ENCODE peak calls at places on chromosomes 4 and X, in six cellular contexts. One of them, this sample, is unnamed.

GRCh38 chrX:106170318-106170717 is 2.2 kb downstream of the PWWP3B start:
- DNase-seq in right atrium auricular region: no peak
- DNase-seq in GM12878: no peak
- DNase-seq in CD8-positive, alpha-beta T cell: no peak
- DNase-seq in ovary: no peak
- DNase-seq in right lobe of liver: no peak
- DNase-seq in this sample: peak; percentile 47

GRCh38 chr4:683982-684571 is 4.9 kb downstream of the SLC49A3 start:
- DNase-seq in ovary: peak; percentile 67
- DNase-seq in right atrium auricular region: no peak
- DNase-seq in CD8-positive, alpha-beta T cell: no peak
- DNase-seq in GM12878: no peak
- DNase-seq in right lobe of liver: no peak
- DNase-seq in this sample: peak; percentile 69

GRCh38 chrX:14032383-14032782 is 2.7 kb upstream of the GEMIN8 start:
- DNase-seq in right atrium auricular region: no peak
- DNase-seq in right lobe of liver: no peak
- DNase-seq in CD8-positive, alpha-beta T cell: peak; percentile 39
- DNase-seq in ovary: no peak
- DNase-seq in GM12878: no peak
- DNase-seq in this sample: peak; percentile 70

GRCh38 chrX:85627363-85627762 is 247.9 kb upstream of the POF1B start:
- DNase-seq in right lobe of liver: no peak
- DNase-seq in ovary: no peak
- DNase-seq in CD8-positive, alpha-beta T cell: no peak
- DNase-seq in right atrium auricular region: no peak
- DNase-seq in GM12878: no peak
- DNase-seq in this sample: no peak

GRCh38 chrX:49910344-49910743 is 12.1 kb upstream of the CLCN5 start:
- DNase-seq in CD8-positive, alpha-beta T cell: no peak
- DNase-seq in right lobe of liver: no peak
- DNase-seq in ovary: no peak
- DNase-seq in GM12878: no peak
- DNase-seq in right atrium auricular region: no peak
- DNase-seq in this sample: no peak

GRCh38 chrX:70762285-70762684 is 146.2 kb downstream of the TEX11 start:
- DNase-seq in right atrium auricular region: no peak
- DNase-seq in CD8-positive, alpha-beta T cell: no peak
- DNase-seq in right lobe of liver: no peak
- DNase-seq in GM12878: no peak
- DNase-seq in ovary: no peak
- DNase-seq in this sample: no peak

GRCh38 chrX:100407147-100407783 is 2.8 kb downstream of the PCDH19 start:
- DNase-seq in right lobe of liver: no peak
- DNase-seq in right atrium auricular region: no peak
- DNase-seq in CD8-positive, alpha-beta T cell: no peak
- DNase-seq in ovary: no peak
- DNase-seq in GM12878: no peak
- DNase-seq in this sample: no peak

GRCh38 chr4:70945046-70945445 is 42.9 kb downstream of the MOB1B start:
- DNase-seq in right atrium auricular region: no peak
- DNase-seq in GM12878: no peak
- DNase-seq in CD8-positive, alpha-beta T cell: no peak
- DNase-seq in ovary: no peak
- DNase-seq in right lobe of liver: no peak
- DNase-seq in this sample: no peak

GRCh38 chr4:70925899-70926635 is 23.9 kb downstream of the MOB1B start:
- DNase-seq in right atrium auricular region: no peak
- DNase-seq in GM12878: peak; percentile 58
- DNase-seq in CD8-positive, alpha-beta T cell: no peak
- DNase-seq in right lobe of liver: no peak
- DNase-seq in ovary: no peak
- DNase-seq in this sample: no peak

GRCh38 chrX:108053218-108053617 is 8.4 kb downstream of the VSIG1 start:
- DNase-seq in right lobe of liver: no peak
- DNase-seq in CD8-positive, alpha-beta T cell: no peak
- DNase-seq in ovary: no peak
- DNase-seq in GM12878: no peak
- DNase-seq in right atrium auricular region: no peak
- DNase-seq in this sample: no peak

GRCh38 chr4:105357258-105357657 is 116.6 kb downstream of the PPA2 start:
- DNase-seq in GM12878: no peak
- DNase-seq in ovary: no peak
- DNase-seq in right atrium auricular region: no peak
- DNase-seq in right lobe of liver: no peak
- DNase-seq in CD8-positive, alpha-beta T cell: no peak
- DNase-seq in this sample: no peak

GRCh38 chr4:143701365-143701764 is 890 bp upstream of the FREM3 start:
- DNase-seq in right lobe of liver: no peak
- DNase-seq in ovary: no peak
- DNase-seq in right atrium auricular region: no peak
- DNase-seq in CD8-positive, alpha-beta T cell: no peak
- DNase-seq in GM12878: no peak
- DNase-seq in this sample: no peak

GRCh38 chr4:151195801-151196200 is 81.2 kb upstream of the PRSS48 start:
- DNase-seq in right lobe of liver: no peak
- DNase-seq in GM12878: no peak
- DNase-seq in CD8-positive, alpha-beta T cell: no peak
- DNase-seq in right atrium auricular region: no peak
- DNase-seq in ovary: no peak
- DNase-seq in this sample: no peak

GRCh38 chr4:7477695-7478094 is 43.0 kb upstream of the PSAPL1 start:
- DNase-seq in right atrium auricular region: no peak
- DNase-seq in GM12878: no peak
- DNase-seq in right lobe of liver: no peak
- DNase-seq in CD8-positive, alpha-beta T cell: no peak
- DNase-seq in ovary: no peak
- DNase-seq in this sample: no peak

GRCh38 chrX:8728932-8729331 is 3.0 kb downstream of the ANOS1 start:
- DNase-seq in ovary: no peak
- DNase-seq in right atrium auricular region: no peak
- DNase-seq in GM12878: no peak
- DNase-seq in CD8-positive, alpha-beta T cell: no peak
- DNase-seq in right lobe of liver: peak; percentile 39
- DNase-seq in this sample: no peak

GRCh38 chrX:8726031-8726652 is 5.8 kb downstream of the ANOS1 start:
- DNase-seq in ovary: no peak
- DNase-seq in CD8-positive, alpha-beta T cell: no peak
- DNase-seq in right atrium auricular region: no peak
- DNase-seq in right lobe of liver: no peak
- DNase-seq in GM12878: no peak
- DNase-seq in this sample: no peak

GRCh38 chrX:8721536-8721935 is 10.4 kb downstream of the ANOS1 start:
- DNase-seq in right atrium auricular region: no peak
- DNase-seq in CD8-positive, alpha-beta T cell: no peak
- DNase-seq in right lobe of liver: no peak
- DNase-seq in ovary: no peak
- DNase-seq in GM12878: no peak
- DNase-seq in this sample: no peak

GRCh38 chrX:8724176-8724757 is 7.7 kb downstream of the ANOS1 start:
- DNase-seq in CD8-positive, alpha-beta T cell: no peak
- DNase-seq in ovary: no peak
- DNase-seq in GM12878: no peak
- DNase-seq in right atrium auricular region: no peak
- DNase-seq in right lobe of liver: no peak
- DNase-seq in this sample: no peak
- TF ChIP-seq CTCF in CD8-positive, alpha-beta T cell: no peak
- TF ChIP-seq CTCF in ovary: no peak
- TF ChIP-seq CTCF in GM12878: no peak
- TF ChIP-seq CTCF in right atrium auricular region: no peak
- TF ChIP-seq CTCF in right lobe of liver: no peak
- TF ChIP-seq CTCF in this sample: no peak

GRCh38 chr4:26432419-26432818 is 57.9 kb downstream of the CCKAR start:
- DNase-seq in right atrium auricular region: no peak
- DNase-seq in right lobe of liver: no peak
- DNase-seq in ovary: no peak
- DNase-seq in CD8-positive, alpha-beta T cell: no peak
- DNase-seq in GM12878: no peak
- DNase-seq in this sample: no peak
- H3K36me3 ChIP-seq in right atrium auricular region: peaks cover 15% of the 10 kb centered on the region
- H3K36me3 ChIP-seq in right lobe of liver: no peaks in the 10 kb centered on the region
- H3K36me3 ChIP-seq in ovary: no peaks in the 10 kb centered on the region
- H3K36me3 ChIP-seq in CD8-positive, alpha-beta T cell: peaks cover 16% of the 10 kb centered on the region
- H3K36me3 ChIP-seq in GM12878: peaks cover 14% of the 10 kb centered on the region
- H3K36me3 ChIP-seq in this sample: no peaks in the 10 kb centered on the region

GRCh38 chr4:128322311-128322710 is 34.7 kb upstream of the PGRMC2 start:
- DNase-seq in right lobe of liver: no peak
- DNase-seq in ovary: no peak
- DNase-seq in CD8-positive, alpha-beta T cell: no peak
- DNase-seq in right atrium auricular region: no peak
- DNase-seq in GM12878: no peak
- DNase-seq in this sample: no peak
- H3K27ac ChIP-seq in right lobe of liver: no peak overlapping the region
- H3K27ac ChIP-seq in ovary: no peak overlapping the region
- H3K27ac ChIP-seq in CD8-positive, alpha-beta T cell: no peak overlapping the region
- H3K27ac ChIP-seq in right atrium auricular region: no peak overlapping the region
- H3K27ac ChIP-seq in GM12878: no peak overlapping the region
- H3K27ac ChIP-seq in this sample: no peak overlapping the region

GRCh38 chr4:126396703-126397102 is 1081.9 kb downstream of the FAT4 start:
- DNase-seq in right atrium auricular region: no peak
- DNase-seq in ovary: no peak
- DNase-seq in CD8-positive, alpha-beta T cell: no peak
- DNase-seq in GM12878: no peak
- DNase-seq in right lobe of liver: no peak
- DNase-seq in this sample: no peak
- TF ChIP-seq CTCF in right atrium auricular region: no peak
- TF ChIP-seq CTCF in ovary: no peak
- TF ChIP-seq CTCF in CD8-positive, alpha-beta T cell: no peak
- TF ChIP-seq CTCF in GM12878: no peak
- TF ChIP-seq CTCF in right lobe of liver: peak; percentile 33
- TF ChIP-seq CTCF in this sample: no peak

DNA sequence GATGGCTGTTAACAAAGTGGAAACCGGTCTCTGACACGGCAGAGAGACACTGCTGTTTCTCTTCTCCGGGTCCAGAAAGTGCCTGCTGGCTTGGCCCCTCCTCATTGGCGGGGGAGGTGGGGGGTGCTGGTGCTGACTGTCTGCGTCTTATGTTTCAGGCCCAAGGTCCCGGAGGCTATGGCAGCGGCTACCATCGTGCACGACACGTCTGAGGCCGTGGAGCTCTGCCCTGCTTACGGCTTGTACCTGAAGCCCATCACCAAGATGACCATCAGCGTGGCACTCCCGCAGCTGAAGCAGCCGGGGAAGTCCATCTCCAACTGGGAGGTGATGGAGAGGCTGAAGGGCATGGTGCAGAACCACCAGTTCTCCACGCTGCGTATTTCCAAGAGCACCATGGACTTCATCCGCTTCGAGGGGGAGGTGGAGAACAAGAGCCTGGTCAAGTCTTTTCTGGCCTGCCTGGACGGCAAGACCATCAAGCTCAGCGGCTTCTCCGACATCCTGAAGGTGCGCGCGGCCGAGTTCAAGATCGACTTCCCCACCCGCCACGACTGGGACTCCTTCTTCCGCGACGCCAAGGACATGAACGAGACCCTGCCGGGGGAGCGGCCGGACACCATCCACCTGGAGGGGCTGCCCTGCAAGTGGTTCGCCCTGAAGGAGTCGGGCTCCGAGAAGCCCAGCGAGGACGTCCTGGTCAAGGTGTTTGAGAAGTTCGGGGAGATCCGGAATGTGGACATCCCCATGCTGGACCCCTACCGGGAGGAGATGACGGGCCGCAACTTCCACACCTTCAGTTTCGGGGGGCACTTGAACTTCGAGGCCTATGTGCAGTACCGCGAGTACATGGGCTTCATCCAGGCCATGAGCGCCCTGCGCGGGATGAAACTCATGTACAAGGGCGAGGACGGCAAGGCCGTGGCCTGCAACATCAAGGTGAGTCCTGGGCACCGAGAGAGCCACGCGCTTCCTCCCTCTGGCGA is 2.2 kb downstream of the AKAP17A start:
- DNase-seq in GM12878: no peak
- DNase-seq in ovary: peak; percentile 66
- DNase-seq in CD8-positive, alpha-beta T cell: no peak
- DNase-seq in right atrium auricular region: no peak
- DNase-seq in right lobe of liver: no peak
- DNase-seq in this sample: no peak
- H3K36me3 ChIP-seq in GM12878: peaks cover 26% of the 10 kb centered on the region
- H3K36me3 ChIP-seq in ovary: peaks cover 3% of the 10 kb centered on the region
- H3K36me3 ChIP-seq in CD8-positive, alpha-beta T cell: peaks cover 48% of the 10 kb centered on the region
- H3K36me3 ChIP-seq in right atrium auricular region: peaks cover 46% of the 10 kb centered on the region
- H3K36me3 ChIP-seq in right lobe of liver: peaks cover 45% of the 10 kb centered on the region
- H3K36me3 ChIP-seq in this sample: peaks cover 7% of the 10 kb centered on the region

GRCh38 chrX:2485460-2485753 is 15.4 kb downstream of the DHRSX start:
- DNase-seq in right lobe of liver: no peak
- DNase-seq in right atrium auricular region: no peak
- DNase-seq in ovary: no peak
- DNase-seq in CD8-positive, alpha-beta T cell: no peak
- DNase-seq in GM12878: no peak
- DNase-seq in this sample: no peak
- H3K27ac ChIP-seq in right lobe of liver: no peak overlapping the region
- H3K27ac ChIP-seq in right atrium auricular region: peak overlapping the region; percentile 78
- H3K27ac ChIP-seq in ovary: peak overlapping the region; percentile 68
- H3K27ac ChIP-seq in CD8-positive, alpha-beta T cell: no peak overlapping the region
- H3K27ac ChIP-seq in GM12878: no peak overlapping the region
- H3K27ac ChIP-seq in this sample: no peak overlapping the region

DNA sequence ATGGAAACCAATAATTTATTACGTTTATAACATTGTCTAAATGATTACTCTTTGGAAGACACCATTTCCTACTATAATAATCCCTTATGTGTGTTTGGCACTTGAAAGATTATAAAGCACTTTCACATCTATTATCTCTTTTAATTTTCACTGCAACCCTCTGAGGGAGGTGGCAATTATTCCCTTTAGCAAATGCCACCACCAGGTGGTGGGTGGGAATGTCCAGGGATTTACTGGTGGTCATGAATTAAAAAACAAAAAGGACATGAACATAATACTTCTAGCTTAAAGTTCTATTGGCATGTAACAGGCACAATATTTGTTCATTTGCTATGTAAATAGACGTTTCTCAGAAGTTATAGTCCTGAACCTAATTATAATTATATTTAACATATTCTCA is 1.2 kb upstream of the MGARP start:
- DNase-seq in CD8-positive, alpha-beta T cell: no peak
- DNase-seq in GM12878: no peak
- DNase-seq in ovary: no peak
- DNase-seq in right atrium auricular region: no peak
- DNase-seq in right lobe of liver: no peak
- DNase-seq in this sample: no peak
- TF ChIP-seq CTCF in CD8-positive, alpha-beta T cell: no peak
- TF ChIP-seq CTCF in GM12878: no peak
- TF ChIP-seq CTCF in ovary: no peak
- TF ChIP-seq CTCF in right atrium auricular region: no peak
- TF ChIP-seq CTCF in right lobe of liver: no peak
- TF ChIP-seq CTCF in this sample: no peak

DNA sequence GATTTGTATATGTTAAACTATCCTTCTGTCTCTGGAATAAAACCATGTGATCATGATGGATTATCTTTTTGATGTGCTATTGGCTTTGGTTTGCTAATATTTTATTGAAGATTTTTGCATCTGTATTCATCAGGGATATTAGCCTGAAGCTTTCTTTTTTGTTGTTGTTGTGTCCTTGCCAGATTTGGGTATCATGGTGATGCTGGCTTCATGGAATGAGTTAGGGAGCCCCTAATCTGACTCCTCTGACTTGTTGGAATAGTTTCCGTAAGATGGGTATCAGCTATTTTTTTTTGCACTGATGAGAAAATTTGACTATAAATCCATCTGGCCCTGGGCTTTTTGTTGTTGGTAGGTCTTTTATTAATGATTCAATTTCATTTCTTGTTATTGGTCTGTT is 45.7 kb downstream of the ATP10D start:
- DNase-seq in CD8-positive, alpha-beta T cell: no peak
- DNase-seq in GM12878: no peak
- DNase-seq in right lobe of liver: no peak
- DNase-seq in ovary: no peak
- DNase-seq in right atrium auricular region: no peak
- DNase-seq in this sample: no peak
- H3K36me3 ChIP-seq in CD8-positive, alpha-beta T cell: no peaks in the 10 kb centered on the region
- H3K36me3 ChIP-seq in GM12878: peaks cover 28% of the 10 kb centered on the region
- H3K36me3 ChIP-seq in right lobe of liver: no peaks in the 10 kb centered on the region
- H3K36me3 ChIP-seq in ovary: no peaks in the 10 kb centered on the region
- H3K36me3 ChIP-seq in right atrium auricular region: peaks cover 2% of the 10 kb centered on the region
- H3K36me3 ChIP-seq in this sample: no peaks in the 10 kb centered on the region

GRCh38 chrX:72271812-72272211 is 5.2 kb downstream of the RPS4X start:
- DNase-seq in right atrium auricular region: no peak
- DNase-seq in GM12878: no peak
- DNase-seq in ovary: no peak
- DNase-seq in CD8-positive, alpha-beta T cell: no peak
- DNase-seq in right lobe of liver: no peak
- DNase-seq in this sample: no peak
- H3K27ac ChIP-seq in right atrium auricular region: no peak overlapping the region
- H3K27ac ChIP-seq in GM12878: no peak overlapping the region
- H3K27ac ChIP-seq in ovary: no peak overlapping the region
- H3K27ac ChIP-seq in CD8-positive, alpha-beta T cell: no peak overlapping the region
- H3K27ac ChIP-seq in right lobe of liver: no peak overlapping the region
- H3K27ac ChIP-seq in this sample: no peak overlapping the region

This sample was measured in body of pancreas.